ENCODE peak calls at places on chromosomes 7 and 10, in ten cellular contexts. N is astrocyte, K is OCI-LY7, O is HepG2, V is MM.1S, S is neural progenitor cell, M is GM23338, Z is IMR-90, W is mesenchymal stem cell, F is hepatocyte. L is an unnamed sample.

GRCh38 chr10:9789996-9790395 is 1227.7 kb upstream of the CELF2 start:
- DNase-seq in N (no peak), K (no peak), O (no peak), V (no peak), S (no peak), M (no peak), Z (no peak), W (no peak), F (no peak), L (no peak)

GRCh38 chr10:94282369-94282768 is 80.4 kb downstream of the NOC3L start:
- DNase-seq in N (no peak), K (no peak), O (no peak), V (no peak), S (no peak), M (no peak), Z (peak; percentile 15), W (no peak), F (no peak), L (no peak)

GRCh38 chr10:24513155-24513554 is 210.5 kb downstream of the ARHGAP21 start:
- DNase-seq in N (peak; percentile 13), K (no peak), O (no peak), V (no peak), S (peak; percentile 59), M (peak; percentile 73), Z (peak; percentile 34), W (peak; percentile 26), F (peak; percentile 26), L (peak; percentile 59)

GRCh38 chr10:83760142-83760541 is 379.2 kb upstream of the GHITM start:
- DNase-seq in N (no peak), K (no peak), O (no peak), V (no peak), S (no peak), M (peak; percentile 81), Z (no peak), W (no peak), F (no peak), L (no peak)

GRCh38 chr7:31027161-31027965 is 24.7 kb upstream of the ADCYAP1R1 start:
- DNase-seq in N (peak; percentile 2), K (no peak), O (no peak), V (no peak), S (peak; percentile 85), M (peak; percentile 58), Z (no peak), W (peak; percentile 53), F (peak; percentile 65), L (peak; percentile 22)

GRCh38 chr10:49141541-49142332 is 7.9 kb upstream of the FAM170B start:
- DNase-seq in N (no peak), K (no peak), O (no peak), V (no peak), S (no peak), M (no peak), Z (no peak), W (no peak), F (no peak), L (peak; percentile 12)

GRCh38 chr10:96919785-96920425 is 87.8 kb downstream of the LCOR start:
- DNase-seq in N (peak; percentile 95), K (no peak), O (no peak), V (no peak), S (no peak), M (no peak), Z (peak; percentile 11), W (no peak), F (no peak), L (peak; percentile 1)

GRCh38 chr7:16978358-16979244 is 96.8 kb upstream of the AGR3 start:
- DNase-seq in N (peak; percentile 80), K (no peak), O (peak; percentile 75), V (no peak), S (no peak), M (peak; percentile 52), Z (peak; percentile 88), W (peak; percentile 81), F (no peak), L (peak; percentile 86)

GRCh38 chr7:2863461-2864066 is 19.5 kb upstream of the GNA12 start:
- DNase-seq in N (peak; percentile 97), K (peak; percentile 40), O (peak; percentile 89), V (peak; percentile 74), S (no peak), M (peak; percentile 58), Z (peak; percentile 97), W (peak; percentile 100), F (peak; percentile 85), L (peak; percentile 97)

GRCh38 chr7:158617737-158618128 is 30.1 kb upstream of the PTPRN2 start:
- DNase-seq in N (peak; percentile 81), K (no peak), O (no peak), V (no peak), S (no peak), M (peak; percentile 88), Z (peak; percentile 51), W (peak; percentile 12), F (no peak), L (peak; percentile 7)

GRCh38 chr10:78357673-78358206 is 324.1 kb downstream of the RPS24 start:
- DNase-seq in N (no peak), K (no peak), O (no peak), V (no peak), S (no peak), M (no peak), Z (no peak), W (no peak), F (no peak), L (no peak)

GRCh38 chr7:130491841-130492518 is at the start of gene MEST:
- DNase-seq in N (peak; percentile 40), K (no peak), O (no peak), V (no peak), S (peak; percentile 80), M (peak; percentile 57), Z (peak; percentile 47), W (peak; percentile 45), F (peak; percentile 57), L (peak; percentile 53)

GRCh38 chr10:6583447-6583846 is 3.4 kb upstream of the PRKCQ start:
- DNase-seq in N (no peak), K (no peak), O (no peak), V (no peak), S (no peak), M (no peak), Z (no peak), W (no peak), F (no peak), L (no peak)

GRCh38 chr7:122301858-122302745 is 2.4 kb downstream of the FEZF1 start:
- DNase-seq in N (no peak), K (no peak), O (no peak), V (no peak), S (peak; percentile 68), M (peak; percentile 61), Z (no peak), W (no peak), F (peak; percentile 17), L (peak; percentile 22)

GRCh38 chr10:130018253-130018652 is 54.2 kb upstream of the EBF3 start:
- DNase-seq in N (peak; percentile 47), K (no peak), O (no peak), V (no peak), S (no peak), M (no peak), Z (peak; percentile 63), W (peak; percentile 32), F (peak; percentile 40), L (peak; percentile 81)

GRCh38 chr7:128164061-128164954 is 76.8 kb upstream of the LEP start:
- DNase-seq in N (peak; percentile 85), K (no peak), O (no peak), V (no peak), S (no peak), M (peak; percentile 73), Z (peak; percentile 86), W (peak; percentile 22), F (peak; percentile 52), L (peak; percentile 96)

DNA sequence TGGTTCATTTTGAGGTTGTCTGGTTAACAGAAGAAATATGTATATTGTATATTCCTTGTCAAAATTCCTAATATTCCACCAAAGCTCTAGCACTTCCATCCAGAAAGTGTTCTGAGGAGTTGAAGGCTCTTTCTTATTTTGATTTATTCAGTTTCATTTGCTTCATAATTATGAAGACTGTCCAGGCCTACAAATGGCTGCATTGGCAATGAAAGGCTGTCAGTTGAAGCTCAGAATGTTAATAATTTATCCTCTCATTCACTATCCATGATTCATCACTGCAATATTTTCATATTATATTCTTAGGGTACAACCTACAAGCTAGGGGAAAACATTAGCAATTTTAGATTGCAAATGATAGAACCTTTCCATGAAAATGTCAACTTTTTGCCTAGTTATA is 57.3 kb downstream of the ARID5B start:
- DNase-seq in N (no peak), K (no peak), O (no peak), V (no peak), S (no peak), M (no peak), Z (no peak), W (no peak), F (no peak), L (no peak)
- H3K4me1 ChIP-seq in N (peaks cover under 1% of the 10 kb centered on the region), K (peaks cover 93% of the 10 kb centered on the region), O (peaks cover 26% of the 10 kb centered on the region), V (peaks cover 40% of the 10 kb centered on the region), S (no peaks in the 10 kb centered on the region), M (peaks cover under 1% of the 10 kb centered on the region), Z (peaks cover 11% of the 10 kb centered on the region), W (peaks cover 4% of the 10 kb centered on the region), F (peaks cover 25% of the 10 kb centered on the region), L (peaks cover 10% of the 10 kb centered on the region)

GRCh38 chr10:3893102-3893473 is 108.1 kb upstream of the KLF6 start:
- DNase-seq in N (no peak), K (no peak), O (no peak), V (no peak), S (no peak), M (no peak), Z (no peak), W (no peak), F (no peak), L (no peak)
- H2AFZ ChIP-seq in N (no peak overlapping the region), K (no peak overlapping the region), O (no peak overlapping the region), V (no peak overlapping the region), S (no peak overlapping the region), M (no peak overlapping the region), Z (no peak overlapping the region), W (no peak overlapping the region), F (no peak overlapping the region), L (no peak overlapping the region)

GRCh38 chr10:72226418-72227027 is 10.4 kb upstream of the ASCC1 start:
- DNase-seq in N (no peak), K (no peak), O (no peak), V (no peak), S (no peak), M (no peak), Z (no peak), W (no peak), F (no peak), L (no peak)
- H3K4me1 ChIP-seq in N (no peaks in the 10 kb centered on the region), K (peaks cover 28% of the 10 kb centered on the region), O (peaks cover 19% of the 10 kb centered on the region), V (no peaks in the 10 kb centered on the region), S (peaks cover 6% of the 10 kb centered on the region), M (no peaks in the 10 kb centered on the region), Z (peaks cover 3% of the 10 kb centered on the region), W (peaks cover 3% of the 10 kb centered on the region), F (no peaks in the 10 kb centered on the region), L (no peaks in the 10 kb centered on the region)

DNA sequence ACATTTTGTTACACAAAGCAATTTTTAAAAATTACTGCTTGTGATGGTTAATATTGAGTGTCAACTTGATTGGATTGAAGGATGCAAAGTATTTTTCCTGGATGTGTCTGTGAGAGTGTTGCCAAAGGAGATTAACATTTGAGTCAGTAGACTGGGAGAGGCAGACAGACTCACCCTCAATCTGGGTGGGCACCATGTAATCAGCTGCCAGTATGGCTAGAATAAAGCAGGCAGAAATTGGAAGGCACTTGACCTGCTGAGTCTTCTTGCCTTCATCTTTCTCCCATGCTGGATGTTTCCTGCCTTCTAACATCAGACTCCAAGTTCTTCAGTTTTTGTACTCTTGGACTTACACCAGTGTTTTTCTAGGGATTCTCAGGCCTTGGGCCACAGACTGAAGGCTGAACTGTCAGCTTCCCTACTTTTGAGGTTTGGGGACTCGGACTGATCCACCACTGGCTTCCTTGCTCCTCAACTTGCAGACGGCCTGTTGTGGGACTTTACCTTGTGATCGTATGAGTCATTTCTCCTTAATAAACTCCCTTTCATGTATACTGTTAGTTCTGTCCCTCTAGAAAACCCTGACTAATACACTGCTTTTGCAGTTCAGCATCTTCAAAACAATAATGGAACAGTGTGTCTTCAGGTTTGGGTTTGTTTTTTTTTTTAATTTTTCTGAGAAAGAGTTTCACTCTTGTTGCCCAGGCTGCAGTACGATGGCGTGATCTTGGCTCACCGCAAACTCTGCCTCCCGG is 244.1 kb upstream of the SEMA3C start:
- DNase-seq in N (peak; percentile 80), K (no peak), O (no peak), V (no peak), S (no peak), M (no peak), Z (peak; percentile 70), W (peak; percentile 67), F (no peak), L (peak; percentile 38)
- H2AFZ ChIP-seq in N (no peak overlapping the region), K (no peak overlapping the region), O (no peak overlapping the region), V (no peak overlapping the region), S (no peak overlapping the region), M (no peak overlapping the region), Z (no peak overlapping the region), W (no peak overlapping the region), F (no peak overlapping the region), L (no peak overlapping the region)

L was measured in GM23248.